ENCODE peak calls at places on chromosomes 13 and 19, in five cellular contexts. F is HepG2, K is H1, T is HCT116, A is K562. D is an unnamed sample.

GRCh38 chr13:64428196-64428595 is 2801.9 kb downstream of the PCDH9 start:
- DNase-seq in F (no peak), K (no peak), T (no peak), A (no peak), D (no peak)

GRCh38 chr19:38769635-38770211 is 3.6 kb downstream of the LGALS7 start:
- DNase-seq in F (no peak), K (no peak), T (peak; percentile 19), A (peak; percentile 61), D (no peak)

GRCh38 chr13:34076319-34076718 is 258.4 kb downstream of the RFC3 start:
- DNase-seq in F (no peak), K (no peak), T (no peak), A (no peak), D (no peak)

GRCh38 chr13:48828962-48829405 is 146.7 kb upstream of the FNDC3A start:
- DNase-seq in F (no peak), K (no peak), T (no peak), A (no peak), D (no peak)

GRCh38 chr19:18109731-18110671 is 12.4 kb downstream of the MAST3 start:
- DNase-seq in F (peak; percentile 29), K (no peak), T (no peak), A (peak; percentile 89), D (no peak)

GRCh38 chr19:1860821-1861598 is 2.4 kb downstream of the KLF16 start:
- DNase-seq in F (no peak), K (no peak), T (no peak), A (no peak), D (no peak)

GRCh38 chr19:45477713-45478453 is 10.1 kb downstream of the FOSB start:
- DNase-seq in F (no peak), K (no peak), T (no peak), A (peak; percentile 24), D (no peak)

GRCh38 chr19:50322931-50323781 is 6.0 kb downstream of the KCNC3 start:
- DNase-seq in F (no peak), K (no peak), T (no peak), A (no peak), D (no peak)

GRCh38 chr19:50906217-50906616 is 5.0 kb downstream of the KLK4 start:
- DNase-seq in F (peak; percentile 17), K (no peak), T (no peak), A (peak; percentile 45), D (no peak)

GRCh38 chr13:75968103-75968838 is 332.1 kb downstream of the LMO7 start:
- DNase-seq in F (no peak), K (no peak), T (no peak), A (no peak), D (no peak)

GRCh38 chr19:58361900-58362271 is 665 bp downstream of the ZNF497 start:
- DNase-seq in F (peak; percentile 49), K (no peak), T (peak; percentile 46), A (peak; percentile 69), D (no peak)

GRCh38 chr19:919157-920050 is 2.3 kb downstream of the KISS1R start:
- DNase-seq in F (no peak), K (no peak), T (no peak), A (no peak), D (no peak)

GRCh38 chr19:8334458-8335342 is 8.4 kb downstream of the KANK3 start:
- DNase-seq in F (peak; percentile 27), K (no peak), T (peak; percentile 82), A (peak; percentile 73), D (no peak)

GRCh38 chr19:4633140-4633967 is 6.0 kb upstream of the TNFAIP8L1 start:
- DNase-seq in F (peak; percentile 67), K (no peak), T (peak; percentile 65), A (peak; percentile 81), D (peak; percentile 16)

GRCh38 chr19:10450191-10450852 is 30.0 kb downstream of the PDE4A start:
- DNase-seq in F (no peak), K (no peak), T (no peak), A (peak; percentile 7), D (no peak)

GRCh38 chr13:113749956-113750355 is 9.1 kb upstream of the TMEM255B start:
- DNase-seq in F (no peak), K (no peak), T (no peak), A (no peak), D (no peak)

GRCh38 chr13:26046639-26047038 is 5.2 kb downstream of the SHISA2 start:
- DNase-seq in F (no peak), K (no peak), T (no peak), A (no peak), D (no peak)

GRCh38 chr13:109899748-109900147 is 113.4 kb upstream of the IRS2 start:
- DNase-seq in F (no peak), K (no peak), T (no peak), A (no peak), D (no peak)

GRCh38 chr13:95038949-95039348 is 262.3 kb downstream of the ABCC4 start:
- DNase-seq in F (no peak), K (no peak), T (no peak), A (no peak), D (no peak)

GRCh38 chr13:80245162-80245733 is 95.7 kb downstream of the SPRY2 start:
- DNase-seq in F (no peak), K (no peak), T (no peak), A (no peak), D (no peak)

DNA sequence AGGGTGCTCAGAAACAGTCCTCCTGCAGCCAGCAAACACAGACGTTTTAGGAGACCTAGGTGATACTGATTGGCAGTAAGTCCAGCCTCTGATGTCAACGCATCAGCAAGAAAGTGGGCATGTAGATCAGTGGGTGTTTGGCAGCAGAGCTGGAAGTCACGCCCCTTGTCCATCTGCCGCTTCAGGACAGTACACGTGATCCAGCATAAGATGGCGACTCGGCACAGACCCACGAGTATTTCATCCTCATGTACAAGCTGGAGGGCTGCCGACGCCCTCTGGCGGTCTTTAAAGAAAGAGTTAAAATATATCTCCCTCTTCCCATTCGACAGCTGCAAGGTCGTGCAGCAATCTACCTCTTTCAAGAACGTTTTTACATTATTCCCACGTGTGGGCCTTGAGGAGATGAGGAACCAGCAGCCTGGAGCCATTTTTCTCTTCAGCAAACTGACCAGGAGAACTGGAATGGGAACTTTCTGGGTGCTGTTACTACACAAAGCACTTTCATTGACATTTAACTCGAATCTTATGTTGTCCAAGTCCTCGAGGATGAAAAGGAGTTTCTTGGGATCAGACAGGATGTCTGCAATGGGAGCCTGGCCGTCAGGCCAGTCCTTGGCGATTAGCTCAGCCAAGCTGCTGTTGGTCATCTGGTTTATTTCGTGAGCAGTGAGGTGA is 22.3 kb downstream of the NLRP11 start:
- DNase-seq in F (peak; percentile 65), K (peak; percentile 10), T (peak; percentile 90), A (peak; percentile 78), D (no peak)
- TF ChIP-seq SRF in F (no peak), K (no peak), T (no peak), A (no peak), D (no peak)

DNA sequence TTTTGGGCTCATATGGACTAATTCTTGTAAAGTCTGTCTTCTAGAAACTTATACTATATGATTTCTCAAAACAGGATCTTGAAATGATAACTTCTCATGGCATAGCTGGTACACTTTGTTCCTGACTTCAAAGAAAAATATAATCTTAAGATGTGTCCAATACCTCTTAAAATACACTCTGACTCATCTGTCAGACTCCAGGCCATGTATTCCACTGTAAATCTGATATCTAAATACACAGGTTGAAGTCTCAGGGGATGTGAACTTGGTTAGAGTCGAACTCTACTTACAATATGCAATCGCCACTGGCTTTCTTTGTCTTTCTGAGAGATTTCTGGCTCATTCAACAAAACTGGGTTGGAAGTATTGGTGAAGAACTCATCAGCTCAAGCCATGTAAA is 99.8 kb downstream of the LACC1 start:
- DNase-seq in F (no peak), K (no peak), T (no peak), A (no peak), D (no peak)
- TF ChIP-seq SRF in F (no peak), K (no peak), T (no peak), A (no peak), D (no peak)

GRCh38 chr19:33499671-33500506 is 21.7 kb downstream of the PEPD start:
- DNase-seq in F (no peak), K (no peak), T (no peak), A (no peak), D (no peak)
- TF ChIP-seq SRF in F (no peak), K (no peak), T (no peak), A (no peak), D (no peak)

GRCh38 chr19:13334801-13335481 is 171.3 kb downstream of the CACNA1A start:
- DNase-seq in F (no peak), K (no peak), T (peak; percentile 90), A (no peak), D (no peak)

GRCh38 chr19:13342672-13343071 is 163.6 kb downstream of the CACNA1A start:
- DNase-seq in F (no peak), K (no peak), T (no peak), A (no peak), D (no peak)

GRCh38 chr19:13339869-13340268 is 166.4 kb downstream of the CACNA1A start:
- DNase-seq in F (no peak), K (no peak), T (no peak), A (no peak), D (no peak)

GRCh38 chr19:13337181-13337580 is 169.1 kb downstream of the CACNA1A start:
- DNase-seq in F (no peak), K (no peak), T (no peak), A (no peak), D (no peak)
- TF ChIP-seq SRF in F (no peak), K (no peak), T (no peak), A (no peak), D (no peak)

GRCh38 chr13:46121597-46122163 is 16.8 kb upstream of the CPB2 start:
- DNase-seq in F (peak; percentile 32), K (no peak), T (no peak), A (no peak), D (no peak)

GRCh38 chr13:46121033-46121432 is 16.2 kb upstream of the CPB2 start:
- DNase-seq in F (no peak), K (no peak), T (no peak), A (no peak), D (no peak)

GRCh38 chr13:46122304-46122703 is 17.5 kb upstream of the CPB2 start:
- DNase-seq in F (no peak), K (no peak), T (no peak), A (no peak), D (no peak)

GRCh38 chr13:46116653-46117502 is 12.0 kb upstream of the CPB2 start:
- DNase-seq in F (no peak), K (no peak), T (no peak), A (no peak), D (no peak)

GRCh38 chr13:46119883-46120614 is 15.2 kb upstream of the CPB2 start:
- DNase-seq in F (no peak), K (no peak), T (peak; percentile 39), A (peak; percentile 68), D (no peak)
- TF ChIP-seq SRF in F (no peak), K (no peak), T (no peak), A (no peak), D (no peak)

GRCh38 chr13:112133489-112134149 is 66.7 kb downstream of the SOX1 start:
- DNase-seq in F (no peak), K (no peak), T (no peak), A (no peak), D (no peak)
- TF ChIP-seq SRF in F (no peak), K (no peak), T (no peak), A (no peak), D (no peak)